ENCODE peak calls at places on chromosomes 6 and 20, in five cellular contexts. V is cardiac septum, R is NCI-H1694, H is testis, M is mucosa of gallbladder. I is an unnamed sample.

GRCh38 chr6:156347251-156348049 is 429.7 kb upstream of the ARID1B start:
- DNase-seq in H (no peak), M (no peak), V (no peak), R (no peak), I (no peak)

GRCh38 chr6:11585426-11586016 is 48.0 kb downstream of the TMEM170B start:
- DNase-seq in R (peak; percentile 24), M (no peak), V (no peak), H (no peak), I (peak; percentile 45)

GRCh38 chr20:37417857-37418501 is 72.0 kb downstream of the SRC start:
- DNase-seq in M (no peak), V (no peak), R (no peak), H (no peak), I (no peak)

GRCh38 chr6:56713285-56713684 is 70.6 kb upstream of the DST start:
- DNase-seq in R (no peak), H (no peak), M (peak; percentile 72), V (no peak), I (no peak)

GRCh38 chr6:158808918-158809678 is 10.1 kb downstream of the EZR start:
- DNase-seq in H (no peak), V (no peak), R (no peak), M (no peak), I (no peak)

GRCh38 chr6:117167520-117168271 is 97.7 kb upstream of the VGLL2 start:
- DNase-seq in M (no peak), R (no peak), H (no peak), V (no peak), I (no peak)

GRCh38 chr20:33852971-33853813 is 42.0 kb downstream of the CHMP4B start:
- DNase-seq in H (no peak), V (no peak), R (no peak), M (no peak), I (no peak)

GRCh38 chr6:158521759-158522158 is 38.1 kb upstream of the TMEM181 start:
- DNase-seq in M (no peak), H (no peak), R (no peak), V (no peak), I (no peak)

GRCh38 chr6:33053230-33053629 is 20.2 kb downstream of the HLA-DPA1 start:
- DNase-seq in R (no peak), M (no peak), H (no peak), V (no peak), I (no peak)

GRCh38 chr6:164109770-164110140 is 695.2 kb downstream of the QKI start:
- DNase-seq in V (no peak), M (no peak), H (peak; percentile 47), R (no peak), I (no peak)

GRCh38 chr6:16126056-16126455 is 2.8 kb upstream of the MYLIP start:
- DNase-seq in M (no peak), R (no peak), V (no peak), H (no peak), I (no peak)

GRCh38 chr6:118468682-118469465 is 79.2 kb upstream of the PLN start:
- DNase-seq in M (peak; percentile 13), V (no peak), R (no peak), H (no peak), I (no peak)

GRCh38 chr6:163415176-163415619 is 680 bp downstream of the QKI start:
- DNase-seq in V (no peak), H (no peak), M (no peak), R (no peak), I (no peak)

GRCh38 chr6:79446006-79446405 is 91.2 kb downstream of the LCA5 start:
- DNase-seq in R (no peak), H (no peak), M (no peak), V (no peak), I (no peak)

GRCh38 chr6:118296129-118296852 is 251.8 kb upstream of the PLN start:
- DNase-seq in R (no peak), V (no peak), M (no peak), H (no peak), I (no peak)

GRCh38 chr6:101477436-101477835 is 83.9 kb downstream of the GRIK2 start:
- DNase-seq in V (no peak), R (peak; percentile 83), H (no peak), M (no peak), I (no peak)

GRCh38 chr20:41178904-41179432 is 41.6 kb downstream of the PLCG1 start:
- DNase-seq in M (no peak), H (peak; percentile 51), V (peak; percentile 77), R (no peak), I (peak; percentile 91)

GRCh38 chr6:73652637-73653570 is 888 bp downstream of the SLC17A5 start:
- DNase-seq in R (peak; percentile 38), V (peak; percentile 84), H (peak; percentile 77), M (peak; percentile 70), I (peak; percentile 12)

GRCh38 chr20:62066339-62066982 is 780 bp upstream of the TAF4 start:
- DNase-seq in R (no peak), V (no peak), H (peak; percentile 40), M (peak; percentile 53), I (peak; percentile 37)

GRCh38 chr20:61169870-61170269 is 82.2 kb upstream of the CDH4 start:
- DNase-seq in H (no peak), V (no peak), R (no peak), M (no peak), I (no peak)

GRCh38 chr6:9657994-9658393 is 756.9 kb downstream of the TFAP2A start:
- DNase-seq in R (no peak), M (no peak), V (no peak), H (no peak), I (no peak)

GRCh38 chr6:37987008-37987407 is 167.5 kb downstream of the ZFAND3 start:
- DNase-seq in H (no peak), V (no peak), R (no peak), M (no peak), I (no peak)

GRCh38 chr20:3576363-3576762 is 86.8 kb downstream of the GFRA4 start:
- DNase-seq in M (no peak), R (no peak), V (no peak), H (no peak), I (no peak)

GRCh38 chr6:13474360-13474759 is 13.0 kb downstream of the GFOD1 start:
- DNase-seq in V (no peak), H (no peak), R (no peak), M (no peak), I (no peak)

GRCh38 chr6:28003059-28003458 is 46.0 kb downstream of the OR2B6 start:
- DNase-seq in M (no peak), R (no peak), H (no peak), V (no peak), I (no peak)

GRCh38 chr6:53233309-53233708 is 84.7 kb upstream of the GCM1 start:
- DNase-seq in H (no peak), M (no peak), R (no peak), V (no peak), I (no peak)

GRCh38 chr6:89140347-89141159 is 5.3 kb upstream of the PM20D2 start:
- DNase-seq in R (no peak), M (no peak), V (no peak), H (no peak), I (no peak)

GRCh38 chr6:63792846-63793245 is 157.2 kb downstream of the PHF3 start:
- DNase-seq in R (no peak), M (no peak), V (no peak), H (no peak), I (no peak)

GRCh38 chr20:36645998-36646397 is at the start of gene SLA2:
- DNase-seq in M (peak; percentile 23), V (peak; percentile 81), R (no peak), H (no peak), I (no peak)

GRCh38 chr20:23606652-23607049 is 934 bp upstream of the CST9 start:
- DNase-seq in R (peak; percentile 25), H (peak; percentile 88), M (peak; percentile 79), V (peak; percentile 81), I (peak; percentile 50)

GRCh38 chr6:1778693-1779235 is 169.0 kb downstream of the FOXC1 start:
- DNase-seq in H (no peak), V (no peak), M (no peak), R (no peak), I (no peak)

GRCh38 chr20:47735412-47736400 is 49.6 kb downstream of the SULF2 start:
- DNase-seq in R (no peak), H (no peak), M (peak; percentile 21), V (peak; percentile 89), I (no peak)

I was measured in NCI-H2227 treated with DMSO at 0.1 percent for 48 hours.